ENCODE peak calls at places on chromosomes 16 and 17, in four cellular contexts. W is adrenal gland, B is A549, Q is spleen. G is an unnamed sample.

GRCh38 chr17:79942591-79943353 is 92.9 kb downstream of the TBC1D16 start:
- DNase-seq in Q (peak), W (no peak), B (no peak), G (no peak)

GRCh38 chr16:5751216-5751615 is 653.6 kb upstream of the EEF2KMT start:
- DNase-seq in B (no peak), Q (no peak), W (no peak), G (no peak)

GRCh38 chr17:57892146-57892819 is 42.4 kb upstream of the MRPS23 start:
- DNase-seq in W (peak), B (peak), Q (peak), G (peak)

GRCh38 chr16:12303649-12304048 is 327.1 kb downstream of the SNX29 start:
- DNase-seq in B (no peak), W (peak), Q (no peak), G (peak)

GRCh38 chr16:57196276-57196675 is 10.1 kb downstream of the RSPRY1 start:
- DNase-seq in B (no peak), W (no peak), Q (no peak), G (no peak)

GRCh38 chr17:68539536-68540469 is 27.6 kb downstream of the PRKAR1A start:
- DNase-seq in B (no peak), W (no peak), Q (no peak), G (no peak)

GRCh38 chr17:28291780-28292330 is 27.1 kb upstream of the TMEM97 start:
- DNase-seq in B (no peak), Q (no peak), W (no peak), G (no peak)

GRCh38 chr16:71287454-71287853 is 1.7 kb downstream of the CMTR2 start:
- DNase-seq in Q (no peak), B (no peak), W (no peak), G (no peak)

GRCh38 chr16:68401871-68402747 is 46.2 kb downstream of the SMPD3 start:
- DNase-seq in Q (peak), W (no peak), B (no peak), G (no peak)

GRCh38 chr17:51585514-51586104 is 325.3 kb downstream of the UTP18 start:
- DNase-seq in Q (no peak), W (peak), B (peak), G (no peak)

GRCh38 chr16:6684076-6684673 is 648.5 kb upstream of the RBFOX1 start:
- DNase-seq in Q (no peak), W (peak), B (peak), G (no peak)

GRCh38 chr16:13902677-13903076 is 17.3 kb upstream of the ERCC4 start:
- DNase-seq in B (no peak), W (no peak), Q (no peak), G (no peak)

GRCh38 chr17:52383493-52384100 is 225.1 kb upstream of the CA10 start:
- DNase-seq in B (peak), Q (no peak), W (peak), G (no peak)

GRCh38 chr17:7001562-7001961 is 5.7 kb downstream of the ALOX12 start:
- DNase-seq in B (no peak), W (no peak), Q (no peak), G (no peak)

GRCh38 chr16:19086322-19087199 is 19.1 kb downstream of the COQ7 start:
- DNase-seq in B (peak), Q (peak), W (peak), G (peak)
- TF ChIP-seq POLR2A in B (peak), Q (no peak), W (peak), G (no peak)

GRCh38 chr16:30482366-30482765 is 9.8 kb downstream of the ITGAL start:
- DNase-seq in W (no peak), B (peak), Q (no peak), G (no peak)
- TF ChIP-seq CTCF in W (no peak), B (no peak), Q (no peak), G (no peak)

DNA sequence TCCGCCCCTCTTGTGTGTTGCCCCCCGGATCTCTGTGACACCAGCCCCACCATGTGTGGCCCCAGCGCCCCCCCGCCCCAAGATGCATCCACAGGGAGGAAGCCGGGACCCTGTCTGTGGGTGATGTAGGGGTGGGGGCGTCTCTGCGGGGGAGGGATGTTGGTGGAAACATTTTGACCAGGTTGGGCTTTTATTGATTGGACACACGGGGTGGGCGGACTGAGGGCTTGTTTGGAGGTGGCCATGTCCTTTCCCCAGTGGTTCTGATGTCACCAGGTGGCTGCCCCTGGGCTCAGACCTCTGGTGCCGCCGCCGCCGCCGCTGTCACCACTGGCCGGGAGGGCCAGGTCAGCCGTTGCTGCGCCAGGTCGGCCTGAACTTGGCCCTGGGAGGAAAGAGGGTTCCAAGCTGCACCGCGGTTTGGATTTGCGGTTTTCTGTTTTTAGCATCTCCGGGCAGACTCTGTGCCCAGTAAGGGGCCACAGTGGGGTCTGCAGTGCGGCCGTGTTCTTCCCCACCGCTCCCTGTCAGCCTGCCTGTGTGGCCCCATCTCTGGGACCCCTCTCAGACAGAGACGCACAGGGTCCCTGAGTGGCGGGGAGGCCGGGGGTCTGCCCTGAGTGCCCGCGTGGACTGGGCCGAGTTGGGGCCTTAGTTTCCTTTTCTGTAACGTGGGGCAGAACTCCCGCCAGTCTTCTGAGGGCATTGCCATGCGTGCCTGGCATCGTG is 19.8 kb downstream of the GSE1 start:
- DNase-seq in B (no peak), W (no peak), Q (no peak), G (no peak)
- H3K4me3 ChIP-seq in B (no peak), W (no peak), Q (no peak), G (no peak)

GRCh38 chr17:4987767-4988083 is 250 bp upstream of the CAMTA2 start:
- DNase-seq in Q (no peak), B (peak), W (no peak), G (no peak)
- TF ChIP-seq POLR2A in Q (no peak), B (no peak), W (no peak), G (no peak)

DNA sequence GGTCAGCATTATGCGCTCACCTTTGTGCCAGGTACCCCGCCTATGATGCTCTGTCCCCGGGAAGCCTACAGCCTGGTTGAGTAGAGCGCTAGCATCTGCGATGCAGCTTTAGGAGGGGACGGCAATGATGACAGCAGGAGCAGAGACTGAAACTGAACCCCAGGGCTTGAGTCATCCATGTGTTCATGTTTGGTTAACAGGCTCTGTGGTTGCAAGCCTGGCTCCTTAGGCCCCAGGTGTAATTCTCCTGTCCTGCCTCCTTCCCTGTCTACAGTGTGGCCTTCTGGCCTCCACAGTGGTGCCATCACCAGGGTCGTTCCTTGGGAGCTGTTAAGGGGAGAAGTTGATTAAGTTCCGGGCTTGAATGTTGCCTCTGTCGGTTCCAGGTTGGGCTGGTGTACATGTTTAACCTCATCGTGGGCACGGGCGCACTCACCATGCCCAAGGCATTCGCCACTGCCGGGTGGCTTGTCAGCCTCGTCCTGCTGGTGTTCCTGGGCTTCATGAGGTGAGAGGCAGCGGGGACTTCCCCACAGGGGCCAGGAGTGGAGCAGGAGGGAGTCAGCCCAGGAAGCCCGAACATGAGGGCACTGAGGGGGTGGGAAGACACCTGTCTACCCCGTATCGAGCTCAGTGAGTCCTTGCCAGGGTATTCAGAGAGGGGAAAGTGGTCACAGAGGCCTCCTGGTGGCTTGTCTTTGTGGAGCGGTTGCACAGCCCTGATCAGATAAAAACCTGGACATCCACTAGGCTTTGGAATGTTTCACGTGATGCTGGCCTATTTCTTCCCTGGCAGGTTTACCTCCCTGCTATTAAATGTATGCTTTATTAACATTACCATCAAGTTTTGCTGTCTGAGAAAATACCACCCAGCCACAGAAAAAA is 9.2 kb upstream of the NAT9 start:
- DNase-seq in W (no peak), Q (no peak), B (no peak), G (no peak)
- TF ChIP-seq CTCF in W (no peak), Q (no peak), B (no peak), G (no peak)

DNA sequence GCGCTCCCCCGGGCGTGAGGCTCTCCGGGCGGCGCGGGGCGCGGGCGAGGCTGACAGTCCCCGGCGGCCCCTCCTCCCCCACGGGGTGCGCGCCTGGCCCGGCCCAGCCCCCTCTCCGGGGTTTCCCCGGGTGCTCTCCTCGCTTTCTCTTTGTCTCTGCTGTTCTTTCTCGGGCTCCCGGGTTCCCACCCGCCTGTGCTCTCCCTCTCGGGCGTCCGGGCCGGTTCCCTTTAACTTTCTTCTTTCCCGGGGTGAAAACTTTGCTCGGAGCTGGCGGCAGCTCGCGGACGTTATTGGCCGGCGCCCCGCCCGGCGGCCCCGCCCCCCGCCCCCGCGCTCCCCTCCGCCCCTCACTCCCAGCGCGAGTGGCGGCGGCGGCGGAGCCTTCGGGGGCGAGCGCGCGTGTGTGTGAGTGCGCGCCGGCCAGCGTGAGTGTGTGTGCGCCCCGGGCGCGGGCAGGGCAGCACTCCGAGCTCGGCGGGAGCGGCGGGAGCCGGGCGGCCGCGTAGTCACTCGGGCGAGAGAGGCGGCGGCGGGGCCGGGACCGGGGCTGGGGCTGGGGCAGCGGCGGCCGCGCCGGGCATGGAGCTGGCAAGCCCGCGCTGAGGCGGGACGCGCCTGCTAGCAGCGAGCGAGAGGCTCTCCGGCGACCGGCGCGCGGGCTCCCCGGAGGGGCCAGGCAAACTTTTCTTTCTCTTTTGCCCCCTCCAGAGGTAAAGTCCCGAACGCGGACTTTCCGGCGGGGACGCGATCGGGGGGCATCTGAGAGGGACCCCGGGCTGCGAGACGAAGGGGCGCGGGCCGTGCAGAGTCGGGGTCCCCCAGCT is at the start of gene NTN1:
- DNase-seq in B (no peak), W (peak), Q (peak), G (peak)
- H3K4me3 ChIP-seq in B (peak), W (no peak), Q (peak), G (peak)

DNA sequence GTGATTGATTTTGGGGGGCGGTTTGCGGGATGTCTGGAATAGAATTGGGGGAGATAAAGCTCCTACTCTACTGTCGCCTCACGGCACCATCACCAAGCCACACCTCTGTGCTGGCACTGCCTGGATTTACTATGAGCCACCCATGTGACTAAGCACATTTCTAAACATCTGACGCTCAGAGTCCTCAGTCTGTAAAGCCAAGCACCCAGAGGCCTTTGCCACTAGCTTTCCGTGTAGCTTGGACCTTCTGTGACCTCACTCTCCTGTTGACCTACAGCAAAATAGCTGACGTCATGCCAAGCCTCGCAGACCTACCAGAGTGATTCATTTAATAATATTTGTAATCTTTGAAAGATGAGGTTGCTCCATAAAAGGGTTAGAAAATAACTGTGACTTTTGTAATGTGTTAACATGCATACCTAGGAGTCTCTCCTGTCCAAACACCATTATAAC is 38.5 kb upstream of the MYOCD start:
- DNase-seq in Q (no peak), B (peak), W (no peak), G (no peak)
- TF ChIP-seq POLR2A in Q (no peak), B (no peak), W (no peak), G (no peak)